ENCODE peak calls at places on chromosomes 7 and 10, in six cellular contexts. B is NCI-H1436 treated with DMSO at 0.1 percent for 48 hours, C is NCI-H1092 treated with DMSO at 0.1 percent for 48 hours, Q is kidney tubule cell, Y is kidney, F is T-helper 9 cell. H is an unnamed sample.
A peak's percentile ranks its signal among the peaks of the same experiment; 100 is the strongest.

GRCh38 chr7:81666209-81666608 is 103.6 kb downstream of the HGF start:
- DNase-seq in F (no peak), C (no peak), Y (no peak), Q (no peak), B (no peak), H (no peak)

GRCh38 chr10:92544296-92544695 is 29.6 kb downstream of the IDE start:
- DNase-seq in C (no peak), Y (no peak), B (no peak), F (no peak), Q (no peak), H (no peak)

GRCh38 chr7:926061-927030 is 28.1 kb downstream of the ADAP1 start:
- DNase-seq in F (no peak), C (no peak), Q (no peak), Y (peak; percentile 74), B (no peak), H (no peak)

GRCh38 chr10:78770167-78771090 is 298.3 kb upstream of the ZMIZ1 start:
- DNase-seq in C (no peak), Q (no peak), Y (no peak), F (no peak), B (no peak), H (no peak)

GRCh38 chr7:79591275-79591623 is 137.8 kb upstream of the MAGI2 start:
- DNase-seq in F (no peak), C (no peak), Y (no peak), Q (no peak), B (no peak), H (no peak)

GRCh38 chr10:89235073-89235798 is 16.3 kb downstream of the LIPA start:
- DNase-seq in C (no peak), B (no peak), Q (no peak), F (no peak), Y (no peak), H (no peak)

GRCh38 chr10:49269523-49269922 is 29.4 kb upstream of the C10orf71 start:
- DNase-seq in C (no peak), Y (no peak), Q (no peak), F (no peak), B (no peak), H (no peak)

GRCh38 chr10:21572578-21572977 is 38.5 kb downstream of the MLLT10 start:
- DNase-seq in B (no peak), Y (no peak), C (no peak), Q (no peak), F (no peak), H (no peak)

GRCh38 chr10:21173964-21174669 is 277.0 kb upstream of the NEBL start:
- DNase-seq in Q (peak; percentile 89), C (peak; percentile 60), B (no peak), F (no peak), Y (peak; percentile 95), H (no peak)

H was measured in NCI-H2227 treated with DMSO at 0.1 percent for 48 hours.